ENCODE peak calls at places on chromosomes 6 and 20, in six cellular contexts. Q is heart left ventricle; I is tibial nerve; D is naive thymus-derived CD4-positive, alpha-beta T cell; N is RWPE1; L is fibroblast of lung. J is an unnamed sample.

GRCh38 chr6:107179004-107179403 is 63.7 kb upstream of the BEND3 start:
- DNase-seq in Q (no peak), I (no peak), L (peak), N (no peak), D (no peak), J (no peak)

GRCh38 chr20:40657526-40657925 is 31.5 kb downstream of the MAFB start:
- DNase-seq in N (no peak), Q (no peak), L (no peak), I (no peak), D (no peak), J (no peak)

GRCh38 chr20:44074252-44075151 is 112.5 kb downstream of the JPH2 start:
- DNase-seq in N (no peak), L (peak), Q (peak), D (no peak), I (no peak), J (no peak)

GRCh38 chr20:62355527-62356142 is 11.5 kb downstream of the LAMA5 start:
- DNase-seq in I (no peak), Q (peak), D (no peak), L (no peak), N (no peak), J (no peak)

GRCh38 chr6:134466751-134467525 is 149.0 kb upstream of the SGK1 start:
- DNase-seq in D (no peak), Q (no peak), I (no peak), N (peak), L (no peak), J (no peak)

GRCh38 chr6:36755435-36756348 is 58.1 kb downstream of the RAB44 start:
- DNase-seq in L (no peak), Q (no peak), D (peak), I (no peak), N (peak), J (peak)

GRCh38 chr6:137602311-137602710 is 108.1 kb upstream of the OLIG3 start:
- DNase-seq in D (no peak), Q (no peak), L (no peak), N (no peak), I (no peak), J (no peak)

GRCh38 chr6:149387787-149388512 is 12.1 kb upstream of the SUMO4 start:
- DNase-seq in D (no peak), L (no peak), N (no peak), Q (no peak), I (no peak), J (no peak)

GRCh38 chr6:134502614-134503541 is 185.0 kb upstream of the SGK1 start:
- DNase-seq in D (no peak), Q (no peak), L (no peak), I (no peak), N (no peak), J (no peak)

GRCh38 chr20:20498081-20498861 is 130.4 kb downstream of the INSM1 start:
- DNase-seq in D (no peak), I (no peak), N (no peak), L (peak), Q (no peak), J (no peak)

GRCh38 chr20:59813948-59814834 is 119.2 kb downstream of the SYCP2 start:
- DNase-seq in L (no peak), D (no peak), I (no peak), Q (peak), N (no peak), J (no peak)

GRCh38 chr20:41095110-41095969 is 42.0 kb upstream of the PLCG1 start:
- DNase-seq in N (peak), I (no peak), L (peak), Q (peak), D (peak), J (peak)

GRCh38 chr6:160348209-160348551 is at the start of gene SLC22A3:
- DNase-seq in D (no peak), I (no peak), Q (peak), L (no peak), N (peak), J (no peak)

GRCh38 chr6:37517411-37517812 is 17.7 kb upstream of the CCDC167 start:
- DNase-seq in L (peak), D (peak), Q (no peak), N (no peak), I (no peak), J (peak)

GRCh38 chr6:30612213-30612612 is 4.8 kb downstream of the PPP1R10 start:
- DNase-seq in N (no peak), I (no peak), D (no peak), Q (no peak), L (peak), J (no peak)

GRCh38 chr6:125612400-125612846 is 137.0 kb upstream of the HEY2 start:
- DNase-seq in N (no peak), L (peak), Q (no peak), D (no peak), I (no peak), J (no peak)

GRCh38 chr20:53734006-53734688 is 140.5 kb upstream of the ZNF217 start:
- DNase-seq in I (no peak), D (no peak), N (no peak), L (no peak), Q (no peak), J (no peak)

GRCh38 chr6:43717389-43717788 is 29.8 kb upstream of the MRPS18A start:
- DNase-seq in D (no peak), Q (no peak), N (no peak), L (no peak), I (no peak), J (no peak)
- H3K27ac ChIP-seq in D (no peak), Q (no peak), N (no peak), L (no peak), I (peak), J (no peak)

DNA sequence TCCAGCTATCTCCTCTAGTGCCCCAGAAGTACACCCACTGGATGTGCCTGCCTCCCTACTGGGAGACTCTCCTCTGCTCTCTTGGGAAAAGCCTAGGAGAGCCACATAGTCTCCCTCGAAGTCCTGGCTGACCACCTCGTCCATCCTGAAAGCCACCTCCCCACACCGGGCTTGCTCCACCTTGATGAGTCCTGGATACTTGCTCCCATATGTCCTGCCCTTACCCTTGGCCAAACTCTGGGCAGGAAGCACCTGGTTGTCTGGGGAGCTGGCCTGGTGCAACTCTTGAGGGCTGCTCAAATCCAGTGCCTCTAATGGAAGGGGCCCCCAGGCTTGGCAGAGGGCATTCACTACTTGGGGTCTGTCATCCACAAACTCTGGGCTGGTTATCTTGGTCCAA is 19.3 kb downstream of the KIAA1755 start:
- DNase-seq in I (no peak), D (no peak), N (no peak), L (no peak), Q (no peak), J (no peak)
- H3K27ac ChIP-seq in I (no peak), D (no peak), N (no peak), L (no peak), Q (no peak), J (no peak)

DNA sequence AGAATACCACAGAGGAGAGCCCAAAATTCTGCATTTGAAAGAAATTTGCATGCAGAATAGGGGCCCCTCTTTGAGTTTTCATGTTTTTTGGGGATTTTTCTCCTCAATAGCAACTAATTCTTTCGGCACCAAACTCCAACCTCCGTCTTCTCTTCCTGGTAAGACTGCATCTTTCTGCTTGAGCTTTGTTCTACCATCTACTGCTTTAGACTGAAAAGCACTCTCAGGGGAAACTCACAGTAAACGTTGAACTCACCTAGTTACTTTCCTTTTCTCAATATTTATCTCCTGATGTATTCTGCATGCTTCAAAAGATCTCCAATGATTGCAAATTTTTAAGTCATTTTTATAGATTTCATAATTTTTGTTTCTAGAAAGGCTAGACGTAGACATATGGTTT is 36.9 kb upstream of the HLA-DQB1 start:
- DNase-seq in I (no peak), Q (no peak), L (no peak), N (no peak), D (no peak), J (no peak)
- H3K27ac ChIP-seq in I (no peak), Q (no peak), L (no peak), N (no peak), D (no peak), J (no peak)

GRCh38 chr6:12298995-12299394 is 8.8 kb downstream of the EDN1 start:
- DNase-seq in Q (no peak), D (no peak), I (no peak), N (no peak), L (no peak), J (no peak)
- H3K27ac ChIP-seq in Q (no peak), D (no peak), I (no peak), N (no peak), L (no peak), J (no peak)

DNA sequence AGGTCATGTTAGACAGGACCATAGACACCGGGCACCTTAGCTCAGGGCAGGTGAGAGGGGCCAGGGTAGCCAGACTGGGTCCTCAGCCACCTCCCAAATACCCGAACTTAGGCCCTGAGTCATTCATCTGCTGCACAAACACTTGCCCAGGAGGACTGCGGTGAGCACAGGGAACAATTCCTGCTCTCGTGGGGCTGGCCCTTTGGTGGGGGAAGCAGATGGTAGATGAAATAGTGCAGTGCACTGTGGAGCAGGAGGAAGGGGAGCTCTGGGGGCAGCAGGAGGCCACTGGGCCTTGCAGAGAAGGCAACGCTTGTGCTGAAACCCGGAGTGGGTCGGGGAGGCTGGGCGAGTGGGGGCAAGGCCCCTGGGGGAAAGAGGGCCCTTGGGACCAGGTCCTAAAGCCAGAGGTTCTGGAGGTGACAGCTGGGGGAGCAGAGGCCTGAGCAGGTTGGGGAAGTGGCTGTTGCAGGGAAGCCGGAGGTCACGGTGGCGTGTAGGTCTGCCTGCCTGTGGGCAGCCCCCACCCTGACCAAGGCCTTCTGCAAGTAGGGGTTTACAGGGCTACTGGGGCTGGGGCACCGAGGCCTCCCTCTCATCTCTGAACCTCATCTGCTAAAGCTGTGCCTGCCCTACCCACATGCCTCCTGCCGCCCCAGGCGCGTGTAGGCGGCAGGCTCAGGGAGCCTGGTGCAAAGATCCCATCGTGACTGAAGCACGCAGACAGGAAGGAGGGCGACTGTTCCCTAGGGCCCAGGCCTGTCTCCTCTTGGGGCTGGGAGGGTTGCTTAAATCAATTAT is 4.7 kb upstream of the NPBWR2 start:
- DNase-seq in D (no peak), L (no peak), Q (peak), N (no peak), I (no peak), J (no peak)
- H3K27ac ChIP-seq in D (no peak), L (no peak), Q (no peak), N (no peak), I (no peak), J (no peak)

GRCh38 chr20:3798908-3799248 is 2.8 kb downstream of the CDC25B start:
- DNase-seq in Q (no peak), D (no peak), N (no peak), I (no peak), L (no peak), J (no peak)
- H3K27ac ChIP-seq in Q (peak), D (peak), N (peak), I (no peak), L (peak), J (peak)

GRCh38 chr6:131629656-131630055 is 1.6 kb upstream of the MED23 start:
- DNase-seq in N (no peak), Q (no peak), D (no peak), L (no peak), I (no peak), J (no peak)

GRCh38 chr6:131631625-131632284 is 3.7 kb upstream of the MED23 start:
- DNase-seq in D (no peak), L (no peak), Q (no peak), N (no peak), I (no peak), J (no peak)

GRCh38 chr6:131628726-131629125 is 684 bp upstream of the MED23 start:
- DNase-seq in I (no peak), D (no peak), L (no peak), N (no peak), Q (no peak), J (no peak)

DNA sequence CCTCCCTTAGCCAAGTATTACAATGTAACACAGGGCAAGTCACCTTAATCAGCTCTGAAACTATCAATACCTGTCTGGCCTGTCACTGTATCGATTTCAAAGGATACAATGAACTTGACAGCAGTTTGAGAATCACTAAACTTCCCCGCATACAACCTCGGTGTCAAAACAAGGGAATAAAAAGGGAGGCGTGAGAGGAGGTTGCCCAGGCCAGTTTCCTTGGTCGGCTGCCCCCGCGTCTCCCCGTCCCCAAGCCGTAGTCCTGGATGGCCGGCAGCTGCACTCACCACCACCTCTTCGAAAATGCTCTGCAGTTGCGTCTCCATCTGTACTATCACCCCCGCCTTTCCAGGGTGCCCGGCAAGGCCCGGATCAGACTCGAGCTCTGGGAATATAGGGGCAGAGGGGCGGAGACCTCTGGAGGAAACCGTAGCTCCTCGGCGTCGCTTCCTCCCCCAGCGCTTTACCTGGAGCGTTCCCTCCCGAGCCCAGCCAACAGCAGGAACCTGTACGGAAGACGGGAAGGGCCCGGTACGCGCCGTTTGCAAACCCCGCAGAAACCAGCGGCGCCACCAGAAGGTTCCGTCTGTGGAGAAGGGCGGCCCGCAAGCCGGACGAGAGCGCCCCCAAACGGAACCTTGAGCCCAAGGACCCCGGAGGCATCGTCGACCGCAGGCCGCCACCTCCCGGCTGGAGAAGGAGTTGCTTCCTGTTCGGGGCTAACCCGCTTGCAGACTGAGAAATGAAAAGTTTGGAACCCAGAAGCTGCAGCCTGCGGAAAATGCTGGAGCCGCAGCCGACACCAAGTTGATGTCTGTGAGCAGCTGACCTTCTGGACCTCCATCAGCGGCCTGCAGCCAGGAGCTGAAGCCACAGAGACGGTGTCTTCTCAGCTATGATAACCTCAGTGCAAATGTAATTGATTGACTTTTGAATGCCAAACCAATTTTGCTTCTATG is at the start of gene MED23:
- DNase-seq in D (peak), L (peak), I (peak), Q (peak), N (peak), J (peak)
- H3K27ac ChIP-seq in D (peak), L (peak), I (peak), Q (peak), N (peak), J (peak)

DNA sequence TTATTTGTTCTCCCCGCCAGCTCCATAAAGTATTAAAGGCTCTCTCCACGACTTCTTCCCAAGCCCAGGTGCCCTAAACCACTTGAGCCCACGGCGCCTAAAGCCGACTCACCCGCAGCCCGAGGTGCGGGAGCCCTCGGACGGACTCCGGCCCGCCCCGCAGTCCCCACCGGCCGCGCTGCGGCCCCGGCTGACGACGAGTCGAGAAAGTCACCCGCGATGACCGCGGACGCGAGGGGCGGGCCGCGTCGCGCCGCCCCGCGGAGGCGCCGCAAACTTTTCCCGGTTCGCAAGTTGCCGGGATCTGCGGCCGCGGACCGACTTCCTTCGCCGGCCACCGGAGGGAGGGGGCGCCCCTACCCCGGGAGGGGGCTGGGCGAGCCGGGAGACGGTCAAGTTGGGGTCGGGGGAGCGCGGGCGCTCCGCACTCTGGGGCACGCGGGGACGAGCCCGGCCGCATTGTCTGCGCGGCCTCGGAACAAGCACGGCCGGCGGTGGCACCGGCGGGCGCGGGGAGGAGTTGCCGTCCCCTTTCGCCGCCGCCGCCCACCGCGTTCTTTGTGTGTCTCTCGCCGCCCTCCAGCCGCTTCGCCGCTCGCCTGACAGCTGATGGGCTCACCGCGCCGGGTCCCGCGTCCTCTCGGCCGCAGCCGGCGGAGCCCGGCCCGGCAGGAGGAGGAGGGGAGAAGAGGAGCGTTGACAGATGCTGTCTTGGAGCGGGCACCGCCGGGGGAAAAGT is 131.5 kb downstream of the OGFRL1 start:
- DNase-seq in Q (peak), L (peak), D (no peak), N (no peak), I (peak), J (no peak)
- H3K27ac ChIP-seq in Q (peak), L (peak), D (no peak), N (peak), I (peak), J (no peak)

GRCh38 chr6:65546894-65547293 is 160.1 kb downstream of the EYS start:
- DNase-seq in L (no peak), D (no peak), I (no peak), N (no peak), Q (no peak), J (no peak)

GRCh38 chr6:65545920-65546319 is 161.1 kb downstream of the EYS start:
- DNase-seq in Q (no peak), L (peak), D (no peak), I (no peak), N (no peak), J (no peak)
- H3K27ac ChIP-seq in Q (no peak), L (no peak), D (no peak), I (no peak), N (no peak), J (no peak)

GRCh38 chr6:42045538-42046460 is 4.5 kb upstream of the TAF8 start:
- DNase-seq in I (peak), Q (peak), N (peak), D (peak), L (peak), J (peak)

GRCh38 chr6:42049116-42049809 is 1.1 kb upstream of the TAF8 start:
- DNase-seq in Q (no peak), D (no peak), I (no peak), L (no peak), N (no peak), J (no peak)

GRCh38 chr6:42047790-42048405 is 2.4 kb upstream of the TAF8 start:
- DNase-seq in Q (no peak), D (no peak), N (no peak), L (no peak), I (no peak), J (no peak)

GRCh38 chr6:42047220-42047590 is 3.1 kb upstream of the TAF8 start:
- DNase-seq in I (no peak), N (no peak), L (no peak), D (no peak), Q (no peak), J (no peak)

GRCh38 chr6:42046491-42047219 is 3.7 kb upstream of the TAF8 start:
- DNase-seq in Q (no peak), I (no peak), L (peak), N (no peak), D (no peak), J (no peak)
- H3K27ac ChIP-seq in Q (peak), I (peak), L (no peak), N (peak), D (peak), J (peak)

J was measured in effector memory CD4-positive, alpha-beta T cell.